ENCODE peak calls at places on chromosomes 6 and 20, in ten cellular contexts. F is astrocyte, K is GM03348, Q is NCI-H1092 treated with DMSO at 0.1 percent for 48 hours, A is progenitor cell of endocrine pancreas, W is foreskin fibroblast, B is CMK, L is HS-27A, G is NCI-H82, R is DMS53. J is an unnamed sample.

GRCh38 chr20:33693274-33693673 is 7.1 kb upstream of the E2F1 start:
- DNase-seq in F (no peak), K (no peak), Q (no peak), A (no peak), W (no peak), B (no peak), L (no peak), G (no peak), R (peak; percentile 26), J (no peak)

GRCh38 chr20:53360815-53361214 is 232.8 kb downstream of the ZNF217 start:
- DNase-seq in F (no peak), K (no peak), Q (no peak), A (no peak), W (no peak), B (no peak), L (no peak), G (no peak), R (no peak), J (no peak)

GRCh38 chr20:44079968-44080560 is 106.9 kb downstream of the JPH2 start:
- DNase-seq in F (peak; percentile 64), K (no peak), Q (no peak), A (no peak), W (peak; percentile 34), B (no peak), L (no peak), G (no peak), R (no peak), J (no peak)

GRCh38 chr6:43743682-43744381 is 26.2 kb upstream of the VEGFA start:
- DNase-seq in F (no peak), K (no peak), Q (no peak), A (no peak), W (no peak), B (no peak), L (no peak), G (no peak), R (no peak), J (peak; percentile 56)

GRCh38 chr20:60238992-60239655 is 280.9 kb downstream of the CDH26 start:
- DNase-seq in F (no peak), K (no peak), Q (no peak), A (no peak), W (no peak), B (no peak), L (no peak), G (no peak), R (no peak), J (no peak)

GRCh38 chr6:12605888-12606345 is 110.7 kb upstream of the PHACTR1 start:
- DNase-seq in F (peak; percentile 42), K (peak; percentile 40), Q (peak; percentile 31), A (peak; percentile 28), W (peak; percentile 84), B (peak; percentile 8), L (peak; percentile 59), G (peak; percentile 87), R (peak; percentile 86), J (no peak)

GRCh38 chr20:36572701-36573102 is 695 bp upstream of the TGIF2 start:
- DNase-seq in F (peak; percentile 24), K (peak; percentile 25), Q (no peak), A (peak; percentile 22), W (peak; percentile 51), B (peak; percentile 33), L (no peak), G (peak; percentile 42), R (peak; percentile 82), J (no peak)

GRCh38 chr6:138492113-138492512 is 7.2 kb downstream of the NHSL1 start:
- DNase-seq in F (no peak), K (no peak), Q (peak; percentile 60), A (no peak), W (no peak), B (no peak), L (no peak), G (peak; percentile 46), R (no peak), J (no peak)

GRCh38 chr6:18990313-18990978 is 603.3 kb downstream of the RNF144B start:
- DNase-seq in F (peak; percentile 25), K (peak; percentile 60), Q (peak; percentile 69), A (peak; percentile 70), W (no peak), B (no peak), L (peak; percentile 7), G (peak; percentile 86), R (peak; percentile 89), J (peak; percentile 77)

GRCh38 chr20:4451487-4451886 is 270.2 kb upstream of the PRND start:
- DNase-seq in F (no peak), K (no peak), Q (no peak), A (no peak), W (peak; percentile 22), B (no peak), L (no peak), G (no peak), R (no peak), J (no peak)

J was measured in sigmoid colon.